ENCODE peak calls at places on chromosome 22, in five cellular contexts. S is IMR-90, H is thyroid gland, Z is brain microvascular endothelial cell, R is neuronal stem cell. V is an unnamed sample.

GRCh38 chr22:39992088-39992826 is 2.5 kb upstream of the FAM83F start:
- DNase-seq in H (no peak), Z (no peak), S (no peak), R (no peak), V (no peak)

GRCh38 chr22:37425800-37426531 is 1.3 kb downstream of the ELFN2 start:
- DNase-seq in H (no peak), R (no peak), S (peak), Z (no peak), V (no peak)

GRCh38 chr22:43356881-43357280 is 13.7 kb upstream of the SCUBE1 start:
- DNase-seq in S (no peak), H (no peak), R (no peak), Z (no peak), V (no peak)

GRCh38 chr22:28023774-28024173 is 104.7 kb upstream of the PITPNB start:
- DNase-seq in S (no peak), H (no peak), R (no peak), Z (no peak), V (no peak)

GRCh38 chr22:50626856-50627451 is 998 bp downstream of the ARSA start:
- DNase-seq in H (no peak), R (no peak), S (no peak), Z (no peak), V (no peak)

GRCh38 chr22:40218152-40218551 is 40.4 kb downstream of the TNRC6B start:
- DNase-seq in Z (no peak), H (no peak), S (no peak), R (no peak), V (peak)

GRCh38 chr22:30880847-30881246 is 87.7 kb downstream of the MORC2 start:
- DNase-seq in H (no peak), R (no peak), S (no peak), Z (no peak), V (no peak)

GRCh38 chr22:37182101-37182948 is 5.7 kb downstream of the C1QTNF6 start:
- DNase-seq in S (no peak), H (no peak), R (no peak), Z (no peak), V (no peak)

GRCh38 chr22:45271667-45272188 is 13.0 kb upstream of the UPK3A start:
- DNase-seq in H (peak), Z (no peak), S (no peak), R (no peak), V (no peak)

GRCh38 chr22:38831166-38831945 is 12.5 kb downstream of the NPTXR start:
- DNase-seq in Z (peak), R (no peak), H (no peak), S (peak), V (no peak)

GRCh38 chr22:39990688-39991087 is 4.1 kb upstream of the FAM83F start:
- DNase-seq in S (no peak), H (no peak), Z (no peak), R (no peak), V (no peak)

GRCh38 chr22:38153821-38154562 is 27.6 kb downstream of the PLA2G6 start:
- DNase-seq in H (peak), Z (no peak), S (no peak), R (no peak), V (no peak)

GRCh38 chr22:37237371-37238268 is 6.4 kb downstream of the RAC2 start:
- DNase-seq in H (no peak), Z (no peak), S (peak), R (no peak), V (no peak)

GRCh38 chr22:46923394-46923793 is 160.9 kb downstream of the TBC1D22A start:
- DNase-seq in Z (no peak), R (no peak), H (no peak), S (no peak), V (no peak)

GRCh38 chr22:45224988-45225731 is 15.5 kb downstream of the KIAA0930 start:
- DNase-seq in S (no peak), Z (no peak), R (no peak), H (no peak), V (no peak)

GRCh38 chr22:29328055-29328454 is 12.6 kb upstream of the RASL10A start:
- DNase-seq in H (no peak), R (no peak), S (no peak), Z (no peak), V (no peak)

GRCh38 chr22:43829448-43829821 is 17.3 kb upstream of the EFCAB6 start:
- DNase-seq in R (no peak), S (peak), H (no peak), Z (no peak), V (no peak)

GRCh38 chr22:30733081-30733680 is 38.5 kb downstream of the OSBP2 start:
- DNase-seq in H (no peak), Z (peak), S (peak), R (no peak), V (no peak)

GRCh38 chr22:26763633-26764295 is 106.4 kb downstream of the MIAT start:
- DNase-seq in S (peak), Z (peak), H (peak), R (no peak), V (no peak)

GRCh38 chr22:46931881-46932280 is 169.4 kb downstream of the TBC1D22A start:
- DNase-seq in Z (peak), H (no peak), S (peak), R (no peak), V (no peak)

GRCh38 chr22:17576475-17576874 is 13.2 kb downstream of the SLC25A18 start:
- DNase-seq in H (no peak), S (peak), R (no peak), Z (peak), V (no peak)

GRCh38 chr22:39205344-39206021 is 39.3 kb downstream of the PDGFB start:
- DNase-seq in S (peak), Z (peak), R (no peak), H (no peak), V (peak)

DNA sequence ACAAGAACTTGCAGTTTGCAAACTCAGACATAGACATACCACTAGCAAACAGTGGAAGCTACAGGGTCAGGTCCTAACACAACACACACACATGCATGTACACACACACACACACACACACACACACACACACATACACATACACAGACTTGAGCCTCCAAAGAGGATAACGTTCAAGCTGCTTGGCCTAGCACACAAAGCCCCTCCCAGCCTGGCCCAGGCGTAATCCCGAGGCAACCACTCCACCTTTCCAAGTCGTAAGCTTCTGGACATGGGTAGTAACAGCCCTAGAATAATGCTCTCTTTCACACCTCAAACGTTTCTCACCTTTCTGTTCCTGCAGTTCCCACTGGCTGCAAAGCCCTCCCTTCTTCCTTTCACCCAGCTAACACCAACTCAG is 88.6 kb downstream of the LARGE1 start:
- DNase-seq in Z (no peak), R (no peak), H (no peak), S (no peak), V (no peak)
- H3K27ac ChIP-seq in Z (no peak), R (no peak), H (no peak), S (no peak), V (no peak)

GRCh38 chr22:22394589-22394988 is 114.0 kb downstream of the ZNF280B start:
- DNase-seq in S (no peak), Z (no peak), R (no peak), H (no peak), V (no peak)
- H3K4me3 ChIP-seq in S (no peak), Z (no peak), R (no peak), H (no peak), V (no peak)

GRCh38 chr22:48901324-48901723 is 926.3 kb downstream of the BRD1 start:
- DNase-seq in Z (no peak), H (no peak), S (no peak), R (no peak), V (no peak)
- H3K27ac ChIP-seq in Z (no peak), H (no peak), S (no peak), R (no peak), V (no peak)

GRCh38 chr22:22857607-22858558 is 29.7 kb upstream of the IGLL5 start:
- DNase-seq in R (no peak), Z (no peak), H (no peak), S (no peak), V (no peak)

GRCh38 chr22:22858559-22858937 is 29.1 kb upstream of the IGLL5 start:
- DNase-seq in Z (no peak), R (no peak), H (no peak), S (no peak), V (no peak)

GRCh38 chr22:22856364-22856763 is 31.3 kb upstream of the IGLL5 start:
- DNase-seq in H (no peak), S (no peak), R (no peak), Z (no peak), V (no peak)

GRCh38 chr22:22855617-22856308 is 31.9 kb upstream of the IGLL5 start:
- DNase-seq in R (no peak), Z (no peak), H (no peak), S (no peak), V (peak)

GRCh38 chr22:22856885-22857606 is 30.6 kb upstream of the IGLL5 start:
- DNase-seq in Z (no peak), H (no peak), S (no peak), R (no peak), V (no peak)
- H3K4me3 ChIP-seq in Z (no peak), H (no peak), S (no peak), R (no peak), V (no peak)

GRCh38 chr22:49597428-49598039 is 230.1 kb downstream of the BRD1 start:
- DNase-seq in Z (no peak), R (no peak), S (no peak), H (no peak), V (no peak)
- H3K27ac ChIP-seq in Z (no peak), R (no peak), S (no peak), H (no peak), V (no peak)

GRCh38 chr22:41589601-41590365 is at the start of gene PMM1:
- DNase-seq in Z (peak), R (peak), S (peak), H (peak), V (peak)
- H3K4me3 ChIP-seq in Z (peak), R (peak), S (peak), H (peak), V (peak)

GRCh38 chr22:25564979-25565677 is 653 bp downstream of the GRK3 start:
- DNase-seq in S (no peak), R (no peak), H (peak), Z (no peak), V (no peak)
- H3K27ac ChIP-seq in S (no peak), R (no peak), H (no peak), Z (no peak), V (no peak)

GRCh38 chr22:20232781-20233180 is 35.3 kb downstream of the RTN4R start:
- DNase-seq in H (peak), R (no peak), Z (no peak), S (no peak), V (no peak)

GRCh38 chr22:20231499-20232236 is 36.5 kb downstream of the RTN4R start:
- DNase-seq in Z (no peak), S (no peak), H (peak), R (no peak), V (no peak)

GRCh38 chr22:20232237-20232598 is 35.9 kb downstream of the RTN4R start:
- DNase-seq in S (no peak), H (no peak), R (no peak), Z (no peak), V (no peak)

GRCh38 chr22:20229916-20230775 is 38.0 kb downstream of the RTN4R start:
- DNase-seq in R (no peak), S (no peak), Z (no peak), H (peak), V (no peak)

DNA sequence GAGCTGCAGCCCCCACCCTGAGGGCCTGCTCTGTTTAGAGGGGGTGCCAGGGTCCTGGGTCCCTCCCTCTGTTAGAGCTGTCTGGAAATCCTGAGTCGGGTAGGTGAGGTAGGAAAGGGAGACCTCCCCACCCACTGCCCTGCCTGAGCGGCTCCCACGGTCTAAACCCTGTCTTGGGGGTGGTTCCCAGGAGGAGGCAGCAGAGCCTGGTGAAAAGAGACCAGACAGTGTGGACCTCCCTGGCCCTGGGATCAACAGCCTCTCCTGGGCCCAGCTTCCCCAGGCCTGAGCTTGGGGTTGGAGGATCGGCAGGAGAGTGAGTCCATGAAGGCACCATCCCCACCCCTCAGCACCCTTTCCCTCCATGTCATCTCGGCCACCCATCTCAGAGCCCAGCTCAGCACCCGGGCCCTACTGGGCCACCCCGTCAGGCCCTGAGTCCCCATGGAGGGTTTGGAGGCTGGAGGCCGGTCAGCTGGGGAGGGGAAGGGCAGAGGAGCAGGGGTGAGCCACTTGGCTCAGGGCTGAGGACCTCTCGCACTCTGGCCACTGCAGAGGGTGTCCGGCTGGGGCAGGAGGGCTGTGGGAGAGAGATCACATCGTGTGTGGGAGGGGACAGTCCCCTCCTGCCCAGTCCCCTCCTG is 37.2 kb downstream of the RTN4R start:
- DNase-seq in Z (no peak), H (no peak), R (no peak), S (no peak), V (no peak)
- H3K4me3 ChIP-seq in Z (no peak), H (no peak), R (no peak), S (no peak), V (no peak)

DNA sequence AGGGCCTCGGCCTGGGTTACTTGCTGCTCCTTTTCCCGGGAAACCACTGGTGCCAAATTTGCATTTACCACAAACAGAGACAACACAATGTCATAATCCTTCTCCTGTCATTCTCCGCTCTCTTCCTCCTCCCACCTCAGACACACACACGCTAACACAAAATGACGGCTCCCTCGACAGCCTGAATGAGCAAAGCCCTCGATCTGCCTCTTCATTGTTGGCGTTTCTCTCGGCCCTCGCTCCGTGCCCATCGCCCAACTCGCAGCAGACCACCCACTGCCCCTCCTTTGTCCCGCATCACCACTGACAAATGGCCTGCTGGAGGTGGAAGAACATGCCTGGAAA is 12.5 kb upstream of the TCF20 start:
- DNase-seq in Z (no peak), S (no peak), R (no peak), H (no peak), V (no peak)
- H3K27ac ChIP-seq in Z (no peak), S (no peak), R (no peak), H (no peak), V (no peak)

DNA sequence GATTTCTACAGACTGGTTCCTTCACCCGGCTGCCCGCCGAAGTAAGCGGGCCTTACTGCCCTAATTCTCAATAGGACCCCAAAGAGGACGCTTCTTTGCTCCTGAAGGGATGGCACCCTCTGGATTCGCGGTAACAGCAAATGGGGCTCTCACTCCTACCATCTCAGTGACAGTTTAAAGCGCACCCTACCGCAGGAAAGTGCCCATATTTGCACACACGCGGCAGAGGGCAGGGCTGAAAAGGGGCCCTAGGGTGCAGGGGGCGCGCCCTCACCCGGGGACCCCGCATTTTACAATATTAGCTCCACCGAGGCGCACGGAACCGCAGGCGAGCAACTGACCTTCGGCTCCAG is 974 bp upstream of the UPB1 start:
- DNase-seq in S (no peak), R (no peak), Z (no peak), H (no peak), V (no peak)
- H3K4me3 ChIP-seq in S (no peak), R (peak), Z (peak), H (no peak), V (no peak)